ENCODE peak calls at places on chromosomes 12 and 14, in four cellular contexts. J, K, D and W are unnamed samples.
A peak's percentile ranks its signal among the peaks of the same experiment; 100 is the strongest.

GRCh38 chr12:53939141-53940108 is 794 bp downstream of the HOXC13 start:
- DNase-seq in J (peak; percentile 62), K (no peak), D (no peak), W (no peak)

GRCh38 chr14:64703393-64704144 is 655 bp upstream of the PLEKHG3 start:
- DNase-seq in J (peak; percentile 45), K (peak; percentile 60), D (no peak), W (no peak)

GRCh38 chr12:131940121-131940520 is 9.6 kb upstream of the EP400 start:
- DNase-seq in J (no peak), K (peak; percentile 38), D (no peak), W (no peak)

GRCh38 chr14:22610931-22611330 is 12.8 kb downstream of the ABHD4 start:
- DNase-seq in J (no peak), K (no peak), D (no peak), W (no peak)

GRCh38 chr12:124567673-124568373 is 411 bp upstream of the NCOR2 start:
- DNase-seq in J (peak; percentile 70), K (peak; percentile 98), D (peak; percentile 97), W (peak; percentile 93)

GRCh38 chr12:110254971-110255540 is 26.0 kb upstream of the ATP2A2 start:
- DNase-seq in J (no peak), K (no peak), D (no peak), W (no peak)

GRCh38 chr12:99984271-99985128 is at the start of gene ANKS1B:
- DNase-seq in J (peak; percentile 55), K (peak; percentile 74), D (peak; percentile 34), W (no peak)

GRCh38 chr12:28967426-28967825 is 181.7 kb upstream of the FAR2 start:
- DNase-seq in J (no peak), K (no peak), D (no peak), W (no peak)

GRCh38 chr12:24608637-24609285 is 340.1 kb downstream of the BCAT1 start:
- DNase-seq in J (no peak), K (no peak), D (no peak), W (no peak)

GRCh38 chr12:1527789-1528188 is 66.6 kb downstream of the FBXL14 start:
- DNase-seq in J (no peak), K (no peak), D (no peak), W (peak; percentile 93)

GRCh38 chr12:16609140-16609539 is 3.2 kb upstream of the LMO3 start:
- DNase-seq in J (no peak), K (no peak), D (no peak), W (no peak)

GRCh38 chr14:89270439-89271227 is 146.4 kb downstream of the FOXN3 start:
- DNase-seq in J (no peak), K (no peak), D (no peak), W (no peak)

GRCh38 chr12:80849367-80849766 is 88.4 kb downstream of the LIN7A start:
- DNase-seq in J (no peak), K (no peak), D (no peak), W (no peak)

GRCh38 chr14:24838945-24839616 is 205.1 kb upstream of the GZMB start:
- DNase-seq in J (no peak), K (no peak), D (peak; percentile 41), W (no peak)

GRCh38 chr12:4054643-4055042 is 181.4 kb upstream of the PARP11 start:
- DNase-seq in J (no peak), K (no peak), D (no peak), W (no peak)

GRCh38 chr12:76503957-76504356 is 55.6 kb downstream of the OSBPL8 start:
- DNase-seq in J (no peak), K (no peak), D (no peak), W (no peak)

DNA sequence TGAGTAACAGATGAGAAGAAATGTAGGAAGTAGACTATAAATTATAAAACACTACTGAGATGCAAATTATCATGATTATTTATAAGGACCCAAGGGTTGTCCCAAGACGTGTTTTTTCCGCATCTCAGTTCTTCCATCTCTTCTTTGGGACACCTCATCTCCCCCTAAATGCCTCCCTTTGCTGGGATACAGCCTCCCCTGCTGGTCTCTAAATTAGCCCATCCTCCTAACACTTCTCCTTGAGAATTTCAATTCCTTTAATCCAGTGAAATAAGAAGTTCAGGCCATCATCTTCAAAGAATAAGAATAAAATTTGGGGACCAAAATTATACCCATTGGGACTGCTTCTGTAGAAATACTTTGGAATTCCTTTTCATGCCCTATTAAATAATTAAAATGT is 667.0 kb downstream of the BCL11B start:
- DNase-seq in J (no peak), K (no peak), D (no peak), W (no peak)
- TF ChIP-seq CTCF in J (no peak), K (no peak), D (no peak), W (no peak)

GRCh38 chr14:90809530-90810312 is 6.5 kb downstream of the TTC7B start:
- DNase-seq in J (no peak), K (no peak), D (no peak), W (no peak)

GRCh38 chr14:90811641-90812040 is 4.6 kb downstream of the TTC7B start:
- DNase-seq in J (no peak), K (no peak), D (no peak), W (no peak)

GRCh38 chr14:90807060-90807459 is 9.2 kb downstream of the TTC7B start:
- DNase-seq in J (no peak), K (no peak), D (no peak), W (no peak)

GRCh38 chr14:90810808-90811207 is 5.4 kb downstream of the TTC7B start:
- DNase-seq in J (no peak), K (no peak), D (no peak), W (no peak)

GRCh38 chr14:90808759-90809529 is 7.3 kb downstream of the TTC7B start:
- DNase-seq in J (no peak), K (no peak), D (no peak), W (peak; percentile 12)
- TF ChIP-seq CTCF in J (no peak), K (no peak), D (no peak), W (no peak)

GRCh38 chr12:49389092-49389703 is 21.9 kb downstream of the SPATS2 start:
- DNase-seq in J (peak; percentile 62), K (no peak), D (peak; percentile 36), W (no peak)
- TF ChIP-seq CTCF in J (peak; percentile 37), K (no peak), D (no peak), W (no peak)

DNA sequence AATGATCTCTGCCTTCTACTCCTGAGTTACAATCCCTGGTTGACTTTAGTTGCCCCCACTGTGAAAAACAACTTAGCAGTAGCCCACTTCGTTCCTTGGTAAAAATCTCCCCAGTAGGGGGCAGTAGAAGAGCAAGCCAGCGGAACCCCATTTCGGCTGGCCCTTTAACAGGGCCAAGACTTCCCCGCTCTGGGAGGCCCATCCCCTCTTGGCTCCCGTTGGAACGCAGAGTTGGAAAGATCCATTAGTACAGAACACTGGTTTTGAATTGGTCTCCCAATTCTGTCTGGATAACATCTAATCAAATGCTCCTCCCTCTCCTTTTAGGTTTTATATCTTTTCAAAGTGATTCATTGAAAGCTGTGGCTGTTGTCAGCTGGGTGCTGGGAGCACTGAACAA is 1133.3 kb downstream of the BCL11B start:
- DNase-seq in J (peak; percentile 64), K (no peak), D (no peak), W (no peak)
- TF ChIP-seq CTCF in J (peak; percentile 88), K (peak; percentile 12), D (peak; percentile 36), W (peak; percentile 52)

GRCh38 chr14:104162495-104162894 is 24.1 kb downstream of the KIF26A start:
- DNase-seq in J (no peak), K (no peak), D (no peak), W (no peak)
- TF ChIP-seq CTCF in J (no peak), K (no peak), D (no peak), W (no peak)